ENCODE peak calls at places on chromosomes 3 and 15, in four cellular contexts. G is A549, I is IMR-90, B is body of pancreas. V is an unnamed sample.

GRCh38 chr3:171495413-171495812 is 35.2 kb upstream of the TNIK start:
- DNase-seq in G (no peak), I (no peak), B (no peak), V (no peak)

GRCh38 chr3:158830391-158830790 is 28.5 kb downstream of the MFSD1 start:
- DNase-seq in G (no peak), I (peak; percentile 48), B (no peak), V (no peak)

GRCh38 chr3:183372911-183373310 is 55.5 kb downstream of the MCF2L2 start:
- DNase-seq in G (no peak), I (no peak), B (no peak), V (no peak)

GRCh38 chr3:157023211-157023610 is 136.7 kb downstream of the CCNL1 start:
- DNase-seq in G (no peak), I (no peak), B (no peak), V (no peak)

GRCh38 chr15:22241451-22241850 is 161.1 kb downstream of the OR4M2 start:
- DNase-seq in G (no peak), I (no peak), B (no peak), V (peak; percentile 62)

GRCh38 chr3:44969170-44969569 is 6.8 kb downstream of the ZDHHC3 start:
- DNase-seq in G (no peak), I (no peak), B (no peak), V (no peak)

GRCh38 chr15:68224546-68225250 is 4.8 kb downstream of the CLN6 start:
- DNase-seq in G (no peak), I (no peak), B (no peak), V (no peak)

GRCh38 chr3:27659279-27660021 is 62.7 kb downstream of the EOMES start:
- DNase-seq in G (peak; percentile 77), I (peak; percentile 47), B (peak; percentile 56), V (peak; percentile 36)

GRCh38 chr3:18556001-18556408 is 130.9 kb upstream of the SATB1 start:
- DNase-seq in G (no peak), I (no peak), B (no peak), V (no peak)

GRCh38 chr3:155233213-155233612 is 60.3 kb downstream of the STRIT1 start:
- DNase-seq in G (no peak), I (peak; percentile 81), B (peak; percentile 54), V (peak; percentile 69)

GRCh38 chr15:52011711-52012144 is 7.3 kb upstream of the MAPK6 start:
- DNase-seq in G (no peak), I (no peak), B (no peak), V (no peak)

GRCh38 chr3:187165144-187165543 is 25.8 kb upstream of the RPL39L start:
- DNase-seq in G (peak; percentile 53), I (peak; percentile 55), B (peak; percentile 69), V (no peak)

GRCh38 chr15:68500363-68501317 is 68.7 kb upstream of the ITGA11 start:
- DNase-seq in G (no peak), I (no peak), B (no peak), V (peak; percentile 16)

GRCh38 chr3:32428092-32429068 is 36.7 kb downstream of the CMTM7 start:
- DNase-seq in G (no peak), I (no peak), B (no peak), V (no peak)

GRCh38 chr3:46768061-46768460 is 50.4 kb upstream of the PRSS50 start:
- DNase-seq in G (no peak), I (no peak), B (no peak), V (no peak)

GRCh38 chr15:75235760-75236729 is 22.1 kb upstream of the GOLGA6C start:
- DNase-seq in G (no peak), I (no peak), B (no peak), V (no peak)

GRCh38 chr3:102035118-102035517 is 185.8 kb downstream of the NFKBIZ start:
- DNase-seq in G (no peak), I (no peak), B (no peak), V (no peak)

GRCh38 chr3:170802164-170803151 is 67.5 kb downstream of the RPL22L1 start:
- DNase-seq in G (no peak), I (peak; percentile 99), B (peak; percentile 23), V (no peak)

GRCh38 chr15:58410353-58410752 is 21.4 kb upstream of the LIPC start:
- DNase-seq in G (no peak), I (peak; percentile 16), B (no peak), V (no peak)

GRCh38 chr3:40681658-40682055 is 156.9 kb downstream of the ZNF621 start:
- DNase-seq in G (no peak), I (no peak), B (no peak), V (no peak)

GRCh38 chr3:128845695-128846491 is 33.5 kb upstream of the ACAD9 start:
- DNase-seq in G (peak; percentile 53), I (peak; percentile 48), B (peak; percentile 83), V (peak; percentile 94)

GRCh38 chr3:57951106-57951882 is 56.9 kb upstream of the FLNB start:
- DNase-seq in G (peak; percentile 74), I (peak; percentile 89), B (peak; percentile 71), V (peak; percentile 80)

GRCh38 chr3:43515970-43516369 is 105.8 kb downstream of the ANO10 start:
- DNase-seq in G (no peak), I (no peak), B (no peak), V (no peak)

GRCh38 chr15:55992769-55993110 is 672 bp downstream of the NEDD4 start:
- DNase-seq in G (no peak), I (peak; percentile 70), B (no peak), V (no peak)

GRCh38 chr15:83654379-83655236 is 685 bp downstream of the ADAMTSL3 start:
- DNase-seq in G (no peak), I (no peak), B (peak; percentile 44), V (peak; percentile 74)

GRCh38 chr3:183491109-183491922 is 62.9 kb upstream of the MCF2L2 start:
- DNase-seq in G (no peak), I (no peak), B (no peak), V (no peak)

GRCh38 chr3:66425566-66425965 is 75.3 kb downstream of the LRIG1 start:
- DNase-seq in G (no peak), I (no peak), B (no peak), V (no peak)

GRCh38 chr15:71853543-71853942 is 43.2 kb downstream of the NR2E3 start:
- DNase-seq in G (no peak), I (no peak), B (no peak), V (no peak)
- H3K4me3 ChIP-seq in G (no peak overlapping the region), I (no peak overlapping the region), B (no peak overlapping the region), V (no peak overlapping the region)

GRCh38 chr3:49673715-49674490 is at the start of gene APEH:
- DNase-seq in G (peak; percentile 98), I (peak; percentile 96), B (peak; percentile 98), V (peak; percentile 95)
- TF ChIP-seq CTCF in G (no peak), I (no peak), B (no peak), V (no peak)

GRCh38 chr3:38137615-38138346 is 680 bp upstream of the MYD88 start:
- DNase-seq in G (no peak), I (no peak), B (no peak), V (peak; percentile 70)
- TF ChIP-seq POLR2A in G (no peak), I (no peak), B (no peak), V (no peak)

DNA sequence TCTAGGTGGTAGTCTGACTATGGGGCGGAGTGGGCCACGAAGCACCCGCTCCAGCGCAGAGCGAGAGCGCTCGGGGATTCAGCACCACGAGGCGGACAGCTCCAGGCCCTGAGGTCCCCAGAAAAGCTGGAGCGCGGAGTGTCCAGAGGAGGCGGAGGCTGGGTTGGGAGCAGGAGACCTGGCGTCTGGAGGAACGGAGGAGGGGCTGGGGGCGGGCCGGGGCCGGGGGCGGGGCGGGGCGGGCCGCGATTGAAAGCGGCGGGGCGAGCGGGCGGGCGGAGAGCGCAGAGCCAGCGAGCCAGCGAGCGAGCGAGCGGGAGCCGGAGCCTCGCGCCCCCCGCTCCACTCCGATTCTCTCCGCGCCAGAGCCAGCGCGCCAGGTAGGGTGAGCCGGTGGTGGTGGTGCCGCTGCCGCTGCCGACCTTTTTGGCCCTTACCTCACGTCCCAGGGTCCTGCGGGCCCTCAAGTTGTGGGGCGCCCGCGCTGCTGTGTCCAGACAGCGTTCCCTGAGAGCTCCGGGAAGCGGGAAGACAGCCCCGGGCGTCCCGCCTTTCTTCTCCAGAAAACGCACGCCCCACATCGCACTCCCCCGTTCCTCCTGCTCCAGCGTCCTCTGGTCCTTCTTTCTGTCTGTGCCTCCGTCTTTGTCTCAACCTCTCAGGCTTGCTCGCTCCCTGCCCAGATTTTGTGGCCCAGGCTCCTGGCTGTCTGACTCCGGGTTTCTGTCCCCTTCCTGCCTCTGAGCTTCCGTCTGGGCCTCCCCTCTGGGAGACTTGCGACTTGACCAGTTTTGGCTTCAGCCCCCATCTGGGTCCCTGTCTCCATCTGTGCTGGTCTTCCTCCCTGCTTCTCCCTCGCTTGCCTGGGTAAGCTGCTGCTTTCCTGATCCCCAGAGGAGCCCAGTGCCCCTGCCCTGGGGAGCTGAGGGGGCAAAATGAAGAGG is at the start of gene GRM2:
- DNase-seq in G (no peak), I (peak; percentile 83), B (peak; percentile 90), V (peak; percentile 81)
- H3K4me3 ChIP-seq in G (no peak within 1 kb of the TSS), I (peak within 1 kb of the TSS; percentile 29), B (no peak within 1 kb of the TSS), V (peak within 1 kb of the TSS; percentile 29)

V was measured in heart left ventricle.